ENCODE peak calls at places on chromosomes 7 and 10, in seven cellular contexts. A is stimulated activated naive CD8-positive, alpha-beta T cell treated with anti-CD3 and anti-CD28 coated beads, Interleukin-15, Interleukin-2, amounts not matched to agents 100 U/mL and 50 U/mL, for 24 hours; Z is H9; X is SW 1271; M is AG08395; R is WTC11; V is MM.1S. F is an unnamed sample.

GRCh38 chr7:100887186-100887954 is 2.1 kb downstream of the UFSP1 start:
- DNase-seq in A (peak), Z (no peak), X (no peak), M (no peak), R (no peak), V (no peak), F (no peak)

GRCh38 chr7:155885162-155886160 is 73.2 kb upstream of the SHH start:
- DNase-seq in A (no peak), Z (no peak), X (no peak), M (no peak), R (no peak), V (no peak), F (no peak)

GRCh38 chr10:26528048-26528447 is 89.9 kb downstream of the APBB1IP start:
- DNase-seq in A (no peak), Z (no peak), X (no peak), M (no peak), R (no peak), V (no peak), F (no peak)

GRCh38 chr10:92594194-92594593 is 1.3 kb downstream of the KIF11 start:
- DNase-seq in A (no peak), Z (no peak), X (no peak), M (no peak), R (no peak), V (peak), F (no peak)

GRCh38 chr10:84363434-84363833 is 35.0 kb downstream of the CCSER2 start:
- DNase-seq in A (no peak), Z (no peak), X (no peak), M (no peak), R (no peak), V (no peak), F (no peak)

GRCh38 chr7:2247141-2247985 is 5.3 kb downstream of the NUDT1 start:
- DNase-seq in A (peak), Z (peak), X (no peak), M (peak), R (peak), V (no peak), F (no peak)

GRCh38 chr7:55128693-55129394 is 110.0 kb downstream of the EGFR start:
- DNase-seq in A (no peak), Z (no peak), X (peak), M (no peak), R (no peak), V (no peak), F (no peak)

GRCh38 chr10:69644658-69645295 is 14.7 kb downstream of the FAM241B start:
- DNase-seq in A (peak), Z (peak), X (peak), M (peak), R (peak), V (no peak), F (peak)

GRCh38 chr7:37218956-37219355 is 229.7 kb downstream of the ELMO1 start:
- DNase-seq in A (no peak), Z (peak), X (no peak), M (no peak), R (peak), V (no peak), F (no peak)

GRCh38 chr10:59177862-59178235 is 1.4 kb downstream of the PHYHIPL start:
- DNase-seq in A (no peak), Z (no peak), X (no peak), M (no peak), R (no peak), V (no peak), F (no peak)

GRCh38 chr7:21671859-21672258 is 129.0 kb downstream of the DNAH11 start:
- DNase-seq in A (no peak), Z (no peak), X (no peak), M (no peak), R (no peak), V (no peak), F (no peak)

GRCh38 chr7:94632338-94633024 is 23.5 kb downstream of the SGCE start:
- DNase-seq in A (no peak), Z (no peak), X (peak), M (peak), R (no peak), V (no peak), F (no peak)

GRCh38 chr10:132021504-132022143 is 39.9 kb upstream of the BNIP3 start:
- DNase-seq in A (no peak), Z (no peak), X (no peak), M (no peak), R (no peak), V (no peak), F (no peak)

GRCh38 chr10:86402283-86402931 is 35.8 kb upstream of the GRID1 start:
- DNase-seq in A (no peak), Z (no peak), X (no peak), M (peak), R (no peak), V (no peak), F (peak)

GRCh38 chr10:17918187-17918903 is 33.4 kb upstream of the SLC39A12 start:
- DNase-seq in A (no peak), Z (no peak), X (no peak), M (no peak), R (no peak), V (no peak), F (no peak)

GRCh38 chr10:63286340-63286739 is 153.2 kb downstream of the NRBF2 start:
- DNase-seq in A (no peak), Z (no peak), X (no peak), M (no peak), R (no peak), V (no peak), F (peak)

GRCh38 chr7:56007167-56007652 is 42.8 kb downstream of the NIPSNAP2 start:
- DNase-seq in A (no peak), Z (no peak), X (no peak), M (no peak), R (no peak), V (no peak), F (peak)

GRCh38 chr10:62640386-62640785 is 164.1 kb upstream of the ADO start:
- DNase-seq in A (no peak), Z (no peak), X (no peak), M (no peak), R (no peak), V (no peak), F (no peak)

GRCh38 chr10:114664127-114664526 is 6.1 kb upstream of the ABLIM1 start:
- DNase-seq in A (no peak), Z (no peak), X (no peak), M (no peak), R (no peak), V (no peak), F (no peak)

GRCh38 chr7:101133621-101134398 is 6.9 kb downstream of the SERPINE1 start:
- DNase-seq in A (no peak), Z (no peak), X (no peak), M (no peak), R (no peak), V (no peak), F (no peak)

GRCh38 chr7:44395067-44395466 is 69.7 kb upstream of the CAMK2B start:
- DNase-seq in A (no peak), Z (peak), X (no peak), M (no peak), R (no peak), V (no peak), F (no peak)

GRCh38 chr10:3043512-3044368 is 23.6 kb upstream of the PFKP start:
- DNase-seq in A (peak), Z (peak), X (peak), M (peak), R (peak), V (peak), F (peak)

GRCh38 chr7:143413123-143413522 is 4.5 kb upstream of the EPHA1 start:
- DNase-seq in A (no peak), Z (no peak), X (no peak), M (no peak), R (no peak), V (no peak), F (no peak)

GRCh38 chr10:34520084-34520483 is 295.0 kb downstream of the PARD3 start:
- DNase-seq in A (no peak), Z (no peak), X (no peak), M (no peak), R (no peak), V (no peak), F (peak)

GRCh38 chr7:108059526-108059925 is 56.6 kb upstream of the LAMB1 start:
- DNase-seq in A (no peak), Z (no peak), X (no peak), M (peak), R (no peak), V (no peak), F (no peak)

GRCh38 chr10:3399756-3400155 is 227.2 kb upstream of the PITRM1 start:
- DNase-seq in A (no peak), Z (no peak), X (no peak), M (no peak), R (no peak), V (no peak), F (no peak)

GRCh38 chr10:71217266-71218045 is 5.1 kb downstream of the UNC5B start:
- DNase-seq in A (no peak), Z (peak), X (no peak), M (no peak), R (peak), V (no peak), F (no peak)

GRCh38 chr10:8568401-8568800 is 513.9 kb downstream of the GATA3 start:
- DNase-seq in A (no peak), Z (no peak), X (no peak), M (no peak), R (no peak), V (no peak), F (no peak)

GRCh38 chr7:112162161-112163020 is 43.8 kb downstream of the DOCK4 start:
- DNase-seq in A (no peak), Z (peak), X (peak), M (no peak), R (peak), V (no peak), F (peak)

F was measured in HepG2.